ENCODE peak calls at places on chromosomes 16 and 17, in eight cellular contexts. O is Karpas-422, E is renal cortical epithelial cell, G is BJ, V is midbrain, R is caudate nucleus, C is upper lobe of right lung, F is HCT116. X is an unnamed sample.

GRCh38 chr16:19274178-19274797 is 11.2 kb upstream of the CLEC19A start:
- DNase-seq in O (no peak), F (no peak), E (peak), C (no peak), V (peak), G (no peak), R (no peak), X (no peak)

GRCh38 chr17:74354123-74354522 is 7.5 kb downstream of the BTBD17 start:
- DNase-seq in C (peak), O (peak), R (no peak), G (no peak), V (no peak), E (no peak), F (peak), X (peak)

GRCh38 chr17:45160505-45161287 is 979 bp upstream of the HEXIM2 start:
- DNase-seq in O (peak), E (peak), C (peak), R (no peak), F (no peak), V (peak), G (no peak), X (peak)

GRCh38 chr16:87472142-87472778 is 20.6 kb downstream of the ZCCHC14 start:
- DNase-seq in E (no peak), F (no peak), R (no peak), C (no peak), V (no peak), O (no peak), G (no peak), X (no peak)

GRCh38 chr16:10594312-10594950 is 14.0 kb upstream of the EMP2 start:
- DNase-seq in V (no peak), R (no peak), E (peak), G (no peak), O (no peak), C (peak), F (no peak), X (no peak)

GRCh38 chr17:8803531-8804416 is 4.6 kb upstream of the MFSD6L start:
- DNase-seq in R (no peak), C (no peak), V (no peak), G (no peak), F (no peak), O (peak), E (no peak), X (no peak)

GRCh38 chr16:87060026-87060986 is 256.9 kb downstream of the C16orf95 start:
- DNase-seq in E (no peak), O (no peak), R (no peak), G (no peak), C (no peak), V (no peak), F (no peak), X (no peak)

GRCh38 chr16:10122546-10122945 is 59.7 kb downstream of the GRIN2A start:
- DNase-seq in E (no peak), C (no peak), F (no peak), O (peak), V (no peak), R (no peak), G (no peak), X (no peak)

GRCh38 chr17:50209472-50210248 is 8.2 kb upstream of the COL1A1 start:
- DNase-seq in E (no peak), V (no peak), F (no peak), C (peak), O (no peak), G (peak), R (no peak), X (no peak)

GRCh38 chr17:20118280-20118679 is 109.1 kb downstream of the SPECC1 start:
- DNase-seq in R (no peak), O (no peak), V (no peak), E (no peak), G (no peak), C (no peak), F (no peak), X (no peak)

GRCh38 chr17:79679631-79680340 is 51.0 kb upstream of the ENPP7 start:
- DNase-seq in E (no peak), V (no peak), R (no peak), C (no peak), F (no peak), O (no peak), G (no peak), X (no peak)

GRCh38 chr17:81379523-81379942 is 15.7 kb upstream of the BAHCC1 start:
- DNase-seq in R (no peak), V (no peak), F (peak), E (no peak), O (no peak), C (no peak), G (no peak), X (no peak)

GRCh38 chr17:65072577-65073178 is 16.1 kb upstream of the GNA13 start:
- DNase-seq in F (peak), O (no peak), V (no peak), C (no peak), E (no peak), G (no peak), R (no peak), X (no peak)

GRCh38 chr16:29807426-29808218 is 1.3 kb downstream of the MAZ start:
- DNase-seq in R (peak), F (peak), G (peak), O (peak), C (peak), E (peak), V (peak), X (peak)

GRCh38 chr17:7992516-7992915 is 9.9 kb upstream of the GUCY2D start:
- DNase-seq in O (no peak), V (no peak), R (no peak), E (peak), F (no peak), G (no peak), C (no peak), X (no peak)

GRCh38 chr16:67993207-67994036 is 5.9 kb downstream of the DPEP2 start:
- DNase-seq in F (peak), E (peak), G (no peak), C (peak), O (peak), R (no peak), V (peak), X (peak)

GRCh38 chr17:4365628-4366311 is 705 bp downstream of the UBE2G1 start:
- DNase-seq in O (peak), G (no peak), V (no peak), E (no peak), F (no peak), C (no peak), R (no peak), X (peak)

GRCh38 chr17:5762191-5762590 is 177.9 kb upstream of the NLRP1 start:
- DNase-seq in R (no peak), E (no peak), V (no peak), F (no peak), G (peak), C (no peak), O (no peak), X (no peak)

GRCh38 chr16:27972500-27972899 is 91.0 kb downstream of the GSG1L start:
- DNase-seq in F (peak), E (peak), C (peak), G (no peak), V (no peak), O (peak), R (no peak), X (peak)

GRCh38 chr17:17090642-17091103 is 48.4 kb downstream of the MPRIP start:
- DNase-seq in C (peak), G (no peak), O (no peak), V (no peak), F (no peak), E (peak), R (no peak), X (no peak)

GRCh38 chr17:34728771-34729310 is 149.5 kb downstream of the TMEM132E start:
- DNase-seq in O (no peak), R (no peak), E (no peak), V (no peak), C (no peak), G (no peak), F (no peak), X (no peak)

GRCh38 chr17:72518333-72518732 is 397.5 kb downstream of the SOX9 start:
- DNase-seq in E (no peak), O (no peak), C (no peak), R (no peak), F (no peak), V (no peak), G (no peak), X (no peak)

GRCh38 chr16:68249361-68249760 is 4.2 kb downstream of the PLA2G15 start:
- DNase-seq in C (no peak), V (no peak), R (no peak), E (no peak), F (no peak), G (no peak), O (no peak), X (no peak)

GRCh38 chr16:48124266-48124665 is 31.5 kb downstream of the ABCC12 start:
- DNase-seq in V (no peak), G (no peak), C (no peak), F (no peak), E (peak), O (no peak), R (no peak), X (no peak)

GRCh38 chr17:82592751-82593589 is 55.3 kb downstream of the WDR45B start:
- DNase-seq in O (peak), F (peak), E (peak), C (peak), R (peak), G (peak), V (peak), X (peak)

GRCh38 chr17:75041656-75042280 is 5.0 kb downstream of the ATP5PD start:
- DNase-seq in V (no peak), G (no peak), F (no peak), C (no peak), O (no peak), R (no peak), E (no peak), X (no peak)

GRCh38 chr17:65656390-65657250 is 95.2 kb upstream of the AXIN2 start:
- DNase-seq in E (no peak), F (no peak), V (no peak), R (no peak), O (no peak), C (no peak), G (no peak), X (peak)

GRCh38 chr17:64216030-64216384 is 47.1 kb downstream of the TEX2 start:
- DNase-seq in R (no peak), O (no peak), V (no peak), G (peak), F (no peak), E (no peak), C (no peak), X (no peak)

GRCh38 chr16:65069090-65069489 is 52.8 kb downstream of the CDH11 start:
- DNase-seq in F (no peak), C (no peak), G (peak), R (no peak), O (no peak), E (no peak), V (no peak), X (no peak)

GRCh38 chr17:35577826-35578194 is 561 bp downstream of the PEX12 start:
- DNase-seq in O (peak), C (no peak), F (no peak), R (no peak), V (no peak), E (no peak), G (no peak), X (no peak)

GRCh38 chr17:64006361-64007088 is 8.4 kb downstream of the PRR29 start:
- DNase-seq in F (no peak), R (no peak), G (no peak), C (no peak), V (no peak), E (no peak), O (no peak), X (no peak)

GRCh38 chr17:1362964-1363363 is 37.1 kb downstream of the YWHAE start:
- DNase-seq in G (no peak), R (no peak), C (no peak), E (no peak), F (no peak), V (peak), O (peak), X (no peak)